ENCODE peak calls at places on chromosomes 12 and 14, in ten cellular contexts. One of them, this sample, is unnamed.

GRCh38 chr12:56282030-56282429 is 15.3 kb downstream of the COQ10A start:
- DNase-seq in stomach: no peak
- DNase-seq in body of pancreas: no peak
- DNase-seq in IMR-90: no peak
- DNase-seq in Peyer's patch: no peak
- DNase-seq in right lobe of liver: no peak
- DNase-seq in K562: no peak
- DNase-seq in prostate gland: no peak
- DNase-seq in thyroid gland: no peak
- DNase-seq in ovary: no peak
- DNase-seq in this sample: no peak

GRCh38 chr12:72072613-72073212 is 134.1 kb downstream of the TPH2 start:
- DNase-seq in K562: no peak
- DNase-seq in body of pancreas: no peak
- DNase-seq in ovary: no peak
- DNase-seq in right lobe of liver: no peak
- DNase-seq in Peyer's patch: no peak
- DNase-seq in thyroid gland: no peak
- DNase-seq in IMR-90: no peak
- DNase-seq in stomach: no peak
- DNase-seq in prostate gland: no peak
- DNase-seq in this sample: no peak

GRCh38 chr12:10048531-10048930 is 18.0 kb downstream of the CLEC9A start:
- DNase-seq in prostate gland: no peak
- DNase-seq in stomach: no peak
- DNase-seq in ovary: no peak
- DNase-seq in K562: no peak
- DNase-seq in body of pancreas: no peak
- DNase-seq in right lobe of liver: no peak
- DNase-seq in Peyer's patch: no peak
- DNase-seq in thyroid gland: no peak
- DNase-seq in IMR-90: no peak
- DNase-seq in this sample: no peak

GRCh38 chr12:18899678-18900317 is 161.9 kb downstream of the CAPZA3 start:
- DNase-seq in ovary: no peak
- DNase-seq in body of pancreas: no peak
- DNase-seq in Peyer's patch: no peak
- DNase-seq in K562: no peak
- DNase-seq in thyroid gland: no peak
- DNase-seq in IMR-90: no peak
- DNase-seq in right lobe of liver: no peak
- DNase-seq in stomach: no peak
- DNase-seq in prostate gland: no peak
- DNase-seq in this sample: no peak

GRCh38 chr12:88946377-88946997 is 366.2 kb upstream of the KITLG start:
- DNase-seq in Peyer's patch: no peak
- DNase-seq in thyroid gland: peak
- DNase-seq in prostate gland: no peak
- DNase-seq in ovary: no peak
- DNase-seq in right lobe of liver: no peak
- DNase-seq in stomach: no peak
- DNase-seq in IMR-90: peak
- DNase-seq in body of pancreas: no peak
- DNase-seq in K562: no peak
- DNase-seq in this sample: no peak

GRCh38 chr12:100794441-100795192 is at the start of gene ANO4:
- DNase-seq in body of pancreas: no peak
- DNase-seq in thyroid gland: no peak
- DNase-seq in Peyer's patch: no peak
- DNase-seq in ovary: peak
- DNase-seq in stomach: no peak
- DNase-seq in K562: no peak
- DNase-seq in prostate gland: no peak
- DNase-seq in IMR-90: peak
- DNase-seq in right lobe of liver: no peak
- DNase-seq in this sample: no peak

GRCh38 chr14:32711103-32711680 is 227.5 kb upstream of the NPAS3 start:
- DNase-seq in Peyer's patch: no peak
- DNase-seq in right lobe of liver: no peak
- DNase-seq in stomach: no peak
- DNase-seq in K562: peak
- DNase-seq in prostate gland: peak
- DNase-seq in body of pancreas: peak
- DNase-seq in IMR-90: peak
- DNase-seq in thyroid gland: peak
- DNase-seq in ovary: no peak
- DNase-seq in this sample: peak

GRCh38 chr12:93802698-93803097 is 125.5 kb downstream of the CRADD start:
- DNase-seq in thyroid gland: no peak
- DNase-seq in stomach: no peak
- DNase-seq in IMR-90: peak
- DNase-seq in prostate gland: no peak
- DNase-seq in ovary: no peak
- DNase-seq in Peyer's patch: no peak
- DNase-seq in K562: peak
- DNase-seq in right lobe of liver: no peak
- DNase-seq in body of pancreas: no peak
- DNase-seq in this sample: no peak

GRCh38 chr12:62703011-62703380 is 232.0 kb downstream of the PPM1H start:
- DNase-seq in stomach: no peak
- DNase-seq in prostate gland: no peak
- DNase-seq in Peyer's patch: no peak
- DNase-seq in IMR-90: peak
- DNase-seq in body of pancreas: no peak
- DNase-seq in K562: no peak
- DNase-seq in ovary: no peak
- DNase-seq in thyroid gland: no peak
- DNase-seq in right lobe of liver: no peak
- DNase-seq in this sample: no peak

GRCh38 chr12:47753021-47754001 is 5.4 kb downstream of the RAPGEF3 start:
- DNase-seq in ovary: no peak
- DNase-seq in right lobe of liver: no peak
- DNase-seq in body of pancreas: peak
- DNase-seq in stomach: peak
- DNase-seq in IMR-90: no peak
- DNase-seq in Peyer's patch: peak
- DNase-seq in prostate gland: peak
- DNase-seq in thyroid gland: peak
- DNase-seq in K562: no peak
- DNase-seq in this sample: no peak

GRCh38 chr12:132390287-132391076 is 61.1 kb upstream of the GALNT9 start:
- DNase-seq in stomach: no peak
- DNase-seq in right lobe of liver: no peak
- DNase-seq in body of pancreas: no peak
- DNase-seq in thyroid gland: no peak
- DNase-seq in K562: no peak
- DNase-seq in IMR-90: no peak
- DNase-seq in Peyer's patch: peak
- DNase-seq in prostate gland: no peak
- DNase-seq in ovary: no peak
- DNase-seq in this sample: no peak

DNA sequence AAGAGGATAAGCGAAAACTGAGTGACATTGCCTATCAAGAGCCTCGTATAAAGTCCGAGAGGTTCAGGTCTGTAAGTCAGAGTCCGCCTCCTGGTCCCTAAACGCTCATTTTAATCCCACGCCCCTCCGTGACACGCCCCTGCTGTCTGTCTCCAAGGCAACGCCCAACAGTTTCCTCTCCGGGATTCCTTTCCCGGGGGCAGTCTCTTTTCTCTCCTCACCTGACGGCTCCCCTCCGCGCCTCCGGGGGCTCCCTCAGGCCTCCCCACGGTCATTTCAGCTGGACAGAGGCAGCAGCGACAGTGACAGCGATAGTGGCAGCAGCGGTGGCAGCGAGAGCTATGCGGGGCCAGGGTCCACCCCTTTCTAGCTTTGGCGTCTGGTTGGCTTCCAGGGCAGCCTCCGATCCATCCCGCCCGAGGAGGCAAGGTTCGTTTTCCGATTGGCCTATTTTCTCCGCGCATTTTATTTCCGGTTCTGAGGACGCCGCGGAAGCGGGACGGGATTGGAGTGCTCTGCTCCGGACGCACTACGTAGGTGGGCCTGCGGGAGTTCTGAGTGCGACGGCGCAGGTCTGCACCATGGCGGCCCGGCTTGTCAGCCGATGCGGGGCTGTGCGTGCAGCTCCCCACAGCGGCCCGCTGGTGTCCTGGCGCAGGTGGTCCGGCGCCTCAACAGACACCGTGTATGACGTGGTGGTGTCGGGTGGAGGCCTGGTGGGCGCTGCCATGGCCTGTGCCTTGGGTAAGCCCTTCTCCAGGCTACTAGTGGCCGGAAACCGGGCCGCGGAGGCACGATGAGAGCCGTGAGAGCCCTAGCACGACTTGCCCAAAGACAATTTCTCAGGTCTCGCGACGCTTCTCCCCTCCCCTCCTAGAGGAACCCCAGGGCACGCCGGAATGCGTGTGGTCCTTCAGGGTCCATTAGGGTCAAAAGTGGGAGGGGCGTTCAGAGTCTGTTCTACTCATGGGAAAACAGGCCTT is at the start of the genes COQ6 and FAM161B:
- DNase-seq in K562: peak
- DNase-seq in Peyer's patch: peak
- DNase-seq in right lobe of liver: peak
- DNase-seq in prostate gland: peak
- DNase-seq in thyroid gland: peak
- DNase-seq in IMR-90: peak
- DNase-seq in ovary: peak
- DNase-seq in stomach: peak
- DNase-seq in body of pancreas: peak
- DNase-seq in this sample: peak
- TF ChIP-seq CTCF in K562: peak
- TF ChIP-seq CTCF in Peyer's patch: peak
- TF ChIP-seq CTCF in right lobe of liver: no peak
- TF ChIP-seq CTCF in prostate gland: peak
- TF ChIP-seq CTCF in thyroid gland: peak
- TF ChIP-seq CTCF in IMR-90: peak
- TF ChIP-seq CTCF in ovary: peak
- TF ChIP-seq CTCF in stomach: peak
- TF ChIP-seq CTCF in body of pancreas: no peak
- TF ChIP-seq CTCF in this sample: no peak

DNA sequence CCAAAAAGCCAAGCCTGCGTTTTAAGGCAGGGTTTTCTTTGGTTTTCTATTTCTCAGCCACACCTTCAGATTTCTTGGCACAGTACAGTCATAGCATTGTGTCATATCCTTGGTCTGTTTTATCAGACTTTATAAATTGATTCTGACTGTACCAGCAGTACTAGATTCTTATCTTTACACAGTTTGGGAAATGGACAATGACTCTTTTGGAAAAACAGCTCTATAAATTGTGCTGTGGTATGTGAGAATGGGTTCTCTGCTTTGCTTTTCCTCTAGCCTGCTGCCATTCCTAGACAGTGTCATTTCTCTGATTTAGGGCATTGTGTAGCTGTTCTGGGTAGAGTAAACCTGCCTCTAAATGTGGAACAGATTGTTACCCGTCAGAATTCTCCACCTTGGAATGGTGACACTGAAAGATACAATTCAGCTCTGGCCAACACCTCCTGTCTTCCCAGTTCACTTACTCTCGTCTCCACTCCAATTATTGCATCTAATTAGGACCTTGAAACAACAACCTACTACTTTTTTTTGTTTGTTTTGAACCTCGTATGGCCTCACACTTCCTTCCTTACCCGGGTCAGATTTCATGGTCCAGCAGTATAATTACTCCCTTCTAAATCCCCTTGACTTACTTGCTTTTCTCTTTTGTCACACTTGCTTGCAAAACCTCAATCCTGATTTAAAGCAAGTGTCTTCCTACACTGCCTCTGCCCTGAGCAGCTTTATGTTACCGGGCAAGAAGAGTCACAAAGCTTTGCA is 226.3 kb downstream of the ERC1 start:
- DNase-seq in IMR-90: peak
- DNase-seq in stomach: no peak
- DNase-seq in prostate gland: peak
- DNase-seq in ovary: no peak
- DNase-seq in thyroid gland: no peak
- DNase-seq in right lobe of liver: no peak
- DNase-seq in Peyer's patch: no peak
- DNase-seq in K562: no peak
- DNase-seq in body of pancreas: no peak
- DNase-seq in this sample: no peak
- TF ChIP-seq POLR2A in IMR-90: no peak
- TF ChIP-seq POLR2A in stomach: no peak
- TF ChIP-seq POLR2A in prostate gland: no peak
- TF ChIP-seq POLR2A in ovary: no peak
- TF ChIP-seq POLR2A in thyroid gland: no peak
- TF ChIP-seq POLR2A in right lobe of liver: no peak
- TF ChIP-seq POLR2A in Peyer's patch: no peak
- TF ChIP-seq POLR2A in K562: no peak
- TF ChIP-seq POLR2A in body of pancreas: no peak
- TF ChIP-seq POLR2A in this sample: no peak

DNA sequence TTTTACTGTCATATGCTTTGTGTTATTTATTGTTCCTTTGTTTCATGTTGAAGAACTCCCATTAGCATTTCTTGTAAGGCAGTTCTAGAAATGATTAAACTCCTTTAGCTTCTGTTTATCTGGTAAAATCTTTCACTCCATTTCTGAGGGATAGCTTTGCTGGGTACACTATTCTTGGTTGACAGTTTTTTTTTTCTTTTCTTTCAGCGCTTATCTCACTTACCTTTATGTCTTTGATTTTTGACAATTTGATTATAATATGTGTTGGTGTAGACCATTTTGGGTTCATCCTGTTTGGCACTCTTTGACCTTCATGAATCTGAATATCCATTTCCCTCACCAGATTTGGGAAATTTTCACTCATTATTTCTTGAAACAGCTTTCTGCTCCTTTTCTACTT is 16.2 kb downstream of the FBXO33 start:
- DNase-seq in stomach: no peak
- DNase-seq in ovary: no peak
- DNase-seq in IMR-90: no peak
- DNase-seq in body of pancreas: no peak
- DNase-seq in Peyer's patch: no peak
- DNase-seq in right lobe of liver: no peak
- DNase-seq in thyroid gland: no peak
- DNase-seq in prostate gland: no peak
- DNase-seq in K562: no peak
- DNase-seq in this sample: no peak
- TF ChIP-seq CTCF in stomach: no peak
- TF ChIP-seq CTCF in ovary: no peak
- TF ChIP-seq CTCF in IMR-90: no peak
- TF ChIP-seq CTCF in body of pancreas: no peak
- TF ChIP-seq CTCF in Peyer's patch: no peak
- TF ChIP-seq CTCF in right lobe of liver: no peak
- TF ChIP-seq CTCF in thyroid gland: no peak
- TF ChIP-seq CTCF in prostate gland: no peak
- TF ChIP-seq CTCF in K562: no peak
- TF ChIP-seq CTCF in this sample: no peak

DNA sequence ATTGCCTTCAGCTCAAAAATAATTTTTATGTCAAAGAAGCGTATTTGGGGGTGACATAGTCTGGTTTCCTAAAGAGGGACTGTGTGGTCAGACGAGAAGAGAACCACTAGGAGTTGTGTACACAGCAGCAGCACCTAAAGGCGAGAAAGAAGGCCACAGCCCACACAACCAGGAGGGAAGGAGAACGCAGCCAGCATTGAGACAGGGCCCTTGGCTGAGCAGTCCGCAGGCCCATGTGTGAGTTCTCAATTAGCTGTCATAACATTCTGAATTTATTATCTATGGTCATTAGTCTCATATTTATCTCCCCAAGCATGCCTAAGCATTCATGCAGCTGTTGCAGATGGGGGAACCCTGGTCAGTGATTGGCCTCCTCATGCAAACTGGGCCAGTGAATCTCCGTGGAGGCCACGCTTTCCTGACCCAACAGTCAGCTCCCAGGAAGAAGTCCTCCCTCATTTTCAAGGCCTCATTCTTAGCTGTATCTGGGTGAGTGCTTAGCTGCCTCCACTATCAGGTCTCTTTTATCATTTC is 81.2 kb upstream of the ATF7IP start:
- DNase-seq in thyroid gland: no peak
- DNase-seq in right lobe of liver: no peak
- DNase-seq in K562: peak
- DNase-seq in IMR-90: peak
- DNase-seq in Peyer's patch: no peak
- DNase-seq in body of pancreas: no peak
- DNase-seq in ovary: peak
- DNase-seq in stomach: no peak
- DNase-seq in prostate gland: no peak
- DNase-seq in this sample: peak
- TF ChIP-seq POLR2A in thyroid gland: no peak
- TF ChIP-seq POLR2A in right lobe of liver: no peak
- TF ChIP-seq POLR2A in K562: peak
- TF ChIP-seq POLR2A in IMR-90: no peak
- TF ChIP-seq POLR2A in Peyer's patch: no peak
- TF ChIP-seq POLR2A in body of pancreas: no peak
- TF ChIP-seq POLR2A in ovary: no peak
- TF ChIP-seq POLR2A in stomach: no peak
- TF ChIP-seq POLR2A in prostate gland: no peak
- TF ChIP-seq POLR2A in this sample: no peak

This sample was measured in testis.